ENCODE peak calls at places on chromosome 14, in eight cellular contexts. C is NCI-H524, S is NCI-H2081, D is midbrain, N is dorsolateral prefrontal cortex, T is H7, B is hippocampal formation, X is activated T-cell treated with anti-CD3 and anti-CD28 coated beads for 24 hours. J is an unnamed sample.

GRCh38 chr14:52044791-52045522 is 23.9 kb downstream of the NID2 start:
- DNase-seq in X (no peak), S (no peak), B (no peak), N (no peak), T (no peak), D (no peak), C (no peak), J (no peak)

GRCh38 chr14:102026934-102027333 is 59.9 kb downstream of the HSP90AA1 start:
- DNase-seq in B (no peak), C (no peak), N (no peak), T (no peak), S (no peak), D (no peak), X (no peak), J (no peak)

GRCh38 chr14:43475762-43476161 is 1031.3 kb downstream of the FSCB start:
- DNase-seq in X (no peak), N (no peak), B (no peak), S (no peak), C (no peak), T (no peak), D (no peak), J (no peak)

GRCh38 chr14:102262894-102263462 is 42.0 kb downstream of the MOK start:
- DNase-seq in X (no peak), N (no peak), D (no peak), B (no peak), S (peak; percentile 21), C (peak; percentile 41), T (peak; percentile 71), J (no peak)

GRCh38 chr14:33323979-33324378 is 385.3 kb downstream of the NPAS3 start:
- DNase-seq in B (no peak), T (no peak), S (peak; percentile 46), D (no peak), X (no peak), N (no peak), C (no peak), J (no peak)

GRCh38 chr14:37668646-37669045 is 73.2 kb downstream of the TTC6 start:
- DNase-seq in T (no peak), D (no peak), C (no peak), N (no peak), B (no peak), S (no peak), X (no peak), J (no peak)

GRCh38 chr14:75422169-75422568 is 5.7 kb upstream of the JDP2 start:
- DNase-seq in X (no peak), N (no peak), C (no peak), B (no peak), T (no peak), D (no peak), S (no peak), J (no peak)

GRCh38 chr14:71403673-71404072 is 496.4 kb downstream of the PCNX1 start:
- DNase-seq in D (no peak), C (peak; percentile 31), S (no peak), T (no peak), B (no peak), N (no peak), X (peak; percentile 16), J (no peak)

GRCh38 chr14:104439625-104440024 is 139.9 kb upstream of the C14orf180 start:
- DNase-seq in T (no peak), X (no peak), C (no peak), S (no peak), B (no peak), D (no peak), N (no peak), J (no peak)

GRCh38 chr14:71003156-71003555 is 95.9 kb downstream of the PCNX1 start:
- DNase-seq in T (no peak), B (no peak), S (no peak), X (no peak), D (no peak), N (no peak), C (no peak), J (no peak)

GRCh38 chr14:68807987-68808386 is 15.1 kb upstream of the ZFP36L1 start:
- DNase-seq in C (no peak), X (no peak), T (peak; percentile 27), N (no peak), S (no peak), B (no peak), D (no peak), J (no peak)

GRCh38 chr14:71266994-71267636 is 359.9 kb downstream of the PCNX1 start:
- DNase-seq in C (no peak), T (no peak), N (no peak), D (no peak), X (no peak), S (no peak), B (no peak), J (no peak)

GRCh38 chr14:100523536-100524025 is 63.6 kb downstream of the BEGAIN start:
- DNase-seq in T (peak; percentile 15), B (no peak), S (peak; percentile 21), X (no peak), N (no peak), C (peak; percentile 43), D (no peak), J (no peak)

GRCh38 chr14:103136388-103137271 is 13.4 kb downstream of the TNFAIP2 start:
- DNase-seq in N (no peak), C (no peak), D (no peak), T (peak; percentile 82), B (no peak), S (no peak), X (no peak), J (no peak)

GRCh38 chr14:68546839-68547238 is 246.0 kb downstream of the ZFP36L1 start:
- DNase-seq in X (no peak), N (no peak), C (no peak), S (no peak), T (no peak), D (no peak), B (no peak), J (no peak)

GRCh38 chr14:82861321-82861720 is 1327.7 kb upstream of the SEL1L start:
- DNase-seq in C (no peak), S (no peak), D (no peak), T (no peak), X (no peak), N (no peak), B (no peak), J (no peak)

GRCh38 chr14:65847065-65847847 is 434.7 kb downstream of the FUT8 start:
- DNase-seq in D (no peak), C (no peak), B (no peak), N (no peak), S (no peak), T (no peak), X (peak; percentile 40), J (no peak)

GRCh38 chr14:102076793-102077759 is 9.8 kb downstream of the HSP90AA1 start:
- DNase-seq in S (no peak), N (no peak), B (no peak), C (no peak), X (no peak), T (no peak), D (no peak), J (no peak)

GRCh38 chr14:58792421-58792820 is 154.7 kb downstream of the DACT1 start:
- DNase-seq in S (no peak), T (no peak), D (no peak), B (no peak), X (no peak), C (no peak), N (no peak), J (no peak)

J was measured in amygdala.